ENCODE peak calls at places on chromosomes 16 and 17, in four cellular contexts. K, Y, F and U are unnamed samples.

GRCh38 chr17:330993-331701 is 21.5 kb downstream of the RPH3AL start:
- DNase-seq in Y (peak; percentile 54), F (no peak), K (no peak), U (peak; percentile 23)

GRCh38 chr17:15502315-15503112 is 35.1 kb upstream of the CDRT4 start:
- DNase-seq in F (peak; percentile 70), Y (peak; percentile 99), K (peak; percentile 96), U (peak; percentile 88)

GRCh38 chr16:73047221-73047535 is 750 bp downstream of the ZFHX3 start:
- DNase-seq in F (no peak), Y (peak; percentile 88), K (peak; percentile 70), U (no peak)

GRCh38 chr17:73214851-73215250 is 22.0 kb downstream of the COG1 start:
- DNase-seq in F (no peak), Y (no peak), K (no peak), U (no peak)

GRCh38 chr16:69150146-69150865 is 17.9 kb downstream of the UTP4 start:
- DNase-seq in K (peak; percentile 87), F (peak; percentile 74), Y (peak; percentile 89), U (peak; percentile 87)

GRCh38 chr17:45320349-45320930 is 3.6 kb upstream of the MAP3K14 start:
- DNase-seq in Y (no peak), F (no peak), K (peak; percentile 42), U (no peak)

GRCh38 chr16:31141489-31142108 is 6.1 kb upstream of the PRSS8 start:
- DNase-seq in Y (peak; percentile 95), K (no peak), F (no peak), U (no peak)

GRCh38 chr16:21197621-21198020 is 13.8 kb downstream of the ZP2 start:
- DNase-seq in F (no peak), K (no peak), Y (no peak), U (no peak)

GRCh38 chr16:52066951-52067350 is 480.0 kb downstream of the TOX3 start:
- DNase-seq in K (no peak), Y (no peak), F (no peak), U (no peak)

GRCh38 chr17:17498606-17499301 is 2.6 kb upstream of the RASD1 start:
- DNase-seq in F (no peak), K (no peak), Y (peak; percentile 85), U (no peak)

GRCh38 chr17:4541328-4542002 is 13.7 kb downstream of the MYBBP1A start:
- DNase-seq in K (no peak), Y (peak; percentile 85), F (no peak), U (no peak)

GRCh38 chr17:62705781-62706597 is 78.5 kb downstream of the MRC2 start:
- DNase-seq in K (no peak), Y (peak; percentile 56), F (no peak), U (no peak)
- H3K4me3 ChIP-seq in K (peak overlapping the region; percentile 69), Y (peak overlapping the region; percentile 80), F (no peak overlapping the region), U (no peak overlapping the region)

DNA sequence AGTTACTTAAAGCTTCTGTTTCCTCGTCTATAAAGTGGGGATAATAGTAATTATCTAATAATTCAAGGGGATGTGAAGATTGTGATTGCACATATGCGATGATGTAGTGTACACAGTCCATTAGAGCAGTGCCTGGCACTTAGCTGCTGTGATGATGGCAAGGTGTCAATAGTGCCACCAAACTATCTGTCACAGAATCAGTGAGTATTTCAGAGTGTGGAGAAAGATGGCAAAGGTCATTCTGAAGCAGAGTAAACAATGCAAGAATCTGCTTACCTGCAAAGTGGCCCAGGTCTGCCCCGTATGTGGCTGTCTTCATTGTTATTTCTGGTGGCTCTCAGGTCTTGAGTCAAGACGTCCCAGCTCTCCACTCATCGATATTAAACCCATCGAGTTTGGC is 15.1 kb downstream of the SYT17 start:
- DNase-seq in F (no peak), K (no peak), Y (no peak), U (no peak)
- H2AFZ ChIP-seq in F (no peak overlapping the region), K (no peak overlapping the region), Y (no peak overlapping the region), U (no peak overlapping the region)

GRCh38 chr17:78130439-78131101 is at the start of gene TMC8:
- DNase-seq in K (no peak), Y (peak; percentile 91), F (peak; percentile 93), U (peak; percentile 95)

GRCh38 chr17:78130080-78130438 is 512 bp upstream of the TMC8 start:
- DNase-seq in Y (peak; percentile 88), K (no peak), F (peak; percentile 40), U (peak; percentile 70)

GRCh38 chr17:78128616-78129384 is at the start of gene TMC6:
- DNase-seq in Y (peak; percentile 92), F (peak; percentile 86), K (no peak), U (peak; percentile 94)

GRCh38 chr17:78127888-78128615 is 503 bp downstream of the TMC6 start:
- DNase-seq in Y (peak; percentile 88), K (no peak), F (peak; percentile 40), U (peak; percentile 78)

DNA sequence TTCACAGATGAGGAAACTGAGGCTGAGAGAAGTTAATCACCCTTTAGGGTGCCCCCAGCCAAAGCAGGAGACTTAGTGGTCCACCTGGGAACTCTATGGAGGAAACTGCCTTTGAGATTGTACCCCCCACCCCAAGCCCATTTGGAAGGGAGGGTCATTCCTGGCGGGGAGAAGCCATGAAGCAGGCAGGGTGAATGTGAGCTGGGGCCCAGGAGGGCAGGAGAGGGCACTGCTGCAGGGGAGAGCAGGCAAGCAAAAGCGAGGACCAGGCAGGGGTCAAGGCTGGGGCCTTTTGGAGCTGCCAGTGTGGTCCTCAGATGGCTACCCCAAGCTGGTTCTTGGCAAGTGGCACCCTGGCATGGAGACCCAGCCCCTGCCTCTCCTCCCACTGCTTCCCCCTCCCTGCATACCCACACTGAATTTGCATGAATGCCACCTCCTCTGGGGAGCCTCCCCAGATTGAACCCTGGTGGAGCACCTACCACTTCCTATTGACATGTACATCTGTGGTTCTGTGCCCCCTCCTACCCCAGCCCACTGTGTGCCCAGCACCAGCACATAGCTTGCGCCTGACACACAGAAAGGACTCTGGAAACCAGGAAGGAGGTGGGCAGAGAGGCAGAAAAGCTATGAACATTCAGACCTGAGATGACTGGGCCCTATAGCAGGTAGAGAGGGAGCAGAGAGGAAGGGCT is 977 bp upstream of the TMC6 start:
- DNase-seq in Y (peak; percentile 89), K (no peak), F (peak; percentile 57), U (peak; percentile 79)
- H3K4me1 ChIP-seq in Y (no peaks in the 10 kb centered on the region), K (peaks cover 2% of the 10 kb centered on the region), F (peaks cover 85% of the 10 kb centered on the region), U (peaks cover 81% of the 10 kb centered on the region)

DNA sequence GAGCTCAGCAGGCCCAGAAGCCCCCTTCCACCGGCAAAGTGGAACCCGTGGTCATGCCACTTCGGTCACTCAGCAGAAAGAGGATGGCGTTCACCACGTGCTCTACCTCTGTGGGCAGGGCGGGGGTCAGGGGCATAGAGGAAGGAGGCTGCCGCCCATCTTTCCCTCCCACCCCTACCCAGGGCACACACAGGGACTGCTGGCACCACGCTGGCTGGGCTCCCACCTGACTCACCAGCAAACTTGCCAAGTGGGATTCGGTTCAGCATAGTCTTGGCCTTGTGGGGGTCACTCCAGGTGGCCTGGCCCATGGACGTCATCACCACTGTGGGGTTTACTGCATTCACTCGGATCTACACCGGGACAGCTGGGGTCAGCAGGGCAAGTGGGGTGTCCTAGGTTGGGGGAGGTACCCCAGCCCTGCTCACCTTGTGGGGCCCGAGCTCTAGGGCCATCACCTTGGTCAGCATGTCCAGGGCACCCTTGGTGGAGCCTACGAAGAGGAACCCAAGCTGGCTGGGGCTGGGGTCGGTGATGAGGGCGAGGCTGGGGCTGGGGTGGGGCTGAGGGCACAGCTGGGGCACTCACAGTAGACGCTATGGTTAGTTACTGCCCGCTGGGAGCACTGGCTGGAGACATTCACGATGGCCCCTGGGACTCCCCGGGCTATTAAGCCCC is 1.4 kb downstream of the DCXR start:
- DNase-seq in F (no peak), Y (no peak), K (no peak), U (no peak)
- H3K4me3 ChIP-seq in F (peak overlapping the region; percentile 72), Y (peak overlapping the region; percentile 83), K (peak overlapping the region; percentile 70), U (peak overlapping the region; percentile 99)

GRCh38 chr16:22284637-22285515 is 12.3 kb upstream of the POLR3E start:
- DNase-seq in Y (no peak), F (no peak), K (peak; percentile 49), U (no peak)
- H2AFZ ChIP-seq in Y (no peak overlapping the region), F (no peak overlapping the region), K (no peak overlapping the region), U (no peak overlapping the region)

DNA sequence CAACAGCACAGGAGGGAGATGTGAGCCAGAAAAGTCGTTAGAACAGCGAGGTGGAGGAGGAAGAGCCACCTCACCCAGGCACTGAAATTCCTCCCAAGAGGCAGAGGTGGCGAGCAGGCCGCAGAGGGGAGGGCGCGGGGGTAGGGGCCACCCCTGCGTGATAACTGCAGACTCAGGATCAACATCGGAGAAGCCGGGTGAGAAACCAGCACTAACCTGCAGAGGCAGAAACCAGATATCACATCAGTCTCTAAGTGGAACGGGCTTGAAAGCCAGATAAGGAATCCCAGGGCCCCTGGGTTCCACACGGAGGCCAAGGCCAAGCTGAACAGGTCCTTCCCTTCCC is 39.4 kb upstream of the ZC3H18 start:
- DNase-seq in K (no peak), F (no peak), Y (no peak), U (no peak)
- H3K4me1 ChIP-seq in K (peaks cover 5% of the 10 kb centered on the region), F (peaks cover 10% of the 10 kb centered on the region), Y (peaks cover 4% of the 10 kb centered on the region), U (peaks cover 8% of the 10 kb centered on the region)